ENCODE peak calls at places on chromosomes 5 and 9, in ten cellular contexts. One of them, this sample, is unnamed.

GRCh38 chr5:65815156-65815555 is 93.2 kb downstream of the NLN start:
- DNase-seq in fibroblast of lung: no peak
- DNase-seq in A673: no peak
- DNase-seq in HepG2: no peak
- DNase-seq in K562: no peak
- DNase-seq in HCT116: no peak
- DNase-seq in hepatocyte: no peak
- DNase-seq in PC-9: no peak
- DNase-seq in GM12878: no peak
- DNase-seq in endothelial cell of umbilical vein: peak
- DNase-seq in this sample: no peak

GRCh38 chr5:59543826-59544442 is 349.6 kb downstream of the PDE4D start:
- DNase-seq in fibroblast of lung: no peak
- DNase-seq in A673: no peak
- DNase-seq in HepG2: no peak
- DNase-seq in K562: no peak
- DNase-seq in HCT116: no peak
- DNase-seq in hepatocyte: no peak
- DNase-seq in PC-9: peak
- DNase-seq in GM12878: no peak
- DNase-seq in endothelial cell of umbilical vein: no peak
- DNase-seq in this sample: no peak

GRCh38 chr5:73019766-73020165 is 63.9 kb downstream of the FCHO2 start:
- DNase-seq in fibroblast of lung: no peak
- DNase-seq in A673: no peak
- DNase-seq in HepG2: no peak
- DNase-seq in K562: no peak
- DNase-seq in HCT116: no peak
- DNase-seq in hepatocyte: no peak
- DNase-seq in PC-9: no peak
- DNase-seq in GM12878: no peak
- DNase-seq in endothelial cell of umbilical vein: no peak
- DNase-seq in this sample: no peak

GRCh38 chr9:135780086-135780485 is 78.1 kb downstream of the KCNT1 start:
- DNase-seq in fibroblast of lung: no peak
- DNase-seq in A673: no peak
- DNase-seq in HepG2: no peak
- DNase-seq in K562: no peak
- DNase-seq in HCT116: no peak
- DNase-seq in hepatocyte: no peak
- DNase-seq in PC-9: no peak
- DNase-seq in GM12878: no peak
- DNase-seq in endothelial cell of umbilical vein: no peak
- DNase-seq in this sample: no peak

GRCh38 chr9:72351538-72352453 is 13.2 kb downstream of the ZFAND5 start:
- DNase-seq in fibroblast of lung: no peak
- DNase-seq in A673: no peak
- DNase-seq in HepG2: no peak
- DNase-seq in K562: no peak
- DNase-seq in HCT116: no peak
- DNase-seq in hepatocyte: no peak
- DNase-seq in PC-9: peak
- DNase-seq in GM12878: no peak
- DNase-seq in endothelial cell of umbilical vein: peak
- DNase-seq in this sample: peak

GRCh38 chr5:170865622-170866021 is 3.8 kb downstream of the RANBP17 start:
- DNase-seq in fibroblast of lung: no peak
- DNase-seq in A673: no peak
- DNase-seq in HepG2: no peak
- DNase-seq in K562: no peak
- DNase-seq in HCT116: no peak
- DNase-seq in hepatocyte: no peak
- DNase-seq in PC-9: no peak
- DNase-seq in GM12878: peak
- DNase-seq in endothelial cell of umbilical vein: no peak
- DNase-seq in this sample: no peak

GRCh38 chr9:83544002-83544698 is 5.9 kb upstream of the FRMD3 start:
- DNase-seq in fibroblast of lung: peak
- DNase-seq in A673: peak
- DNase-seq in HepG2: peak
- DNase-seq in K562: peak
- DNase-seq in HCT116: peak
- DNase-seq in hepatocyte: peak
- DNase-seq in PC-9: peak
- DNase-seq in GM12878: peak
- DNase-seq in endothelial cell of umbilical vein: peak
- DNase-seq in this sample: peak

GRCh38 chr5:100780376-100780870 is 122.7 kb downstream of the ST8SIA4 start:
- DNase-seq in fibroblast of lung: no peak
- DNase-seq in A673: no peak
- DNase-seq in HepG2: no peak
- DNase-seq in K562: no peak
- DNase-seq in HCT116: no peak
- DNase-seq in hepatocyte: no peak
- DNase-seq in PC-9: no peak
- DNase-seq in GM12878: peak
- DNase-seq in endothelial cell of umbilical vein: no peak
- DNase-seq in this sample: no peak

GRCh38 chr5:131899686-131900085 is 45.8 kb downstream of the MEIKIN start:
- DNase-seq in fibroblast of lung: peak
- DNase-seq in A673: no peak
- DNase-seq in HepG2: no peak
- DNase-seq in K562: no peak
- DNase-seq in HCT116: no peak
- DNase-seq in hepatocyte: no peak
- DNase-seq in PC-9: no peak
- DNase-seq in GM12878: no peak
- DNase-seq in endothelial cell of umbilical vein: no peak
- DNase-seq in this sample: no peak

GRCh38 chr5:119049824-119050449 is 20.9 kb upstream of the DMXL1 start:
- DNase-seq in fibroblast of lung: peak
- DNase-seq in A673: no peak
- DNase-seq in HepG2: no peak
- DNase-seq in K562: no peak
- DNase-seq in HCT116: no peak
- DNase-seq in hepatocyte: no peak
- DNase-seq in PC-9: no peak
- DNase-seq in GM12878: no peak
- DNase-seq in endothelial cell of umbilical vein: no peak
- DNase-seq in this sample: peak

GRCh38 chr5:167582263-167582662 is 709.2 kb upstream of the WWC1 start:
- DNase-seq in fibroblast of lung: peak
- DNase-seq in A673: peak
- DNase-seq in HepG2: no peak
- DNase-seq in K562: no peak
- DNase-seq in HCT116: no peak
- DNase-seq in hepatocyte: no peak
- DNase-seq in PC-9: no peak
- DNase-seq in GM12878: no peak
- DNase-seq in endothelial cell of umbilical vein: no peak
- DNase-seq in this sample: no peak
- TF ChIP-seq CTCF in fibroblast of lung: no peak
- TF ChIP-seq CTCF in A673: peak
- TF ChIP-seq CTCF in HepG2: no peak
- TF ChIP-seq CTCF in K562: no peak
- TF ChIP-seq CTCF in HCT116: no peak
- TF ChIP-seq CTCF in hepatocyte: peak
- TF ChIP-seq CTCF in PC-9: peak
- TF ChIP-seq CTCF in GM12878: no peak
- TF ChIP-seq CTCF in endothelial cell of umbilical vein: no peak
- TF ChIP-seq CTCF in this sample: peak

GRCh38 chr9:38424918-38425317 is 664 bp upstream of the IGFBPL1 start:
- DNase-seq in fibroblast of lung: no peak
- DNase-seq in A673: no peak
- DNase-seq in HepG2: no peak
- DNase-seq in K562: no peak
- DNase-seq in HCT116: no peak
- DNase-seq in hepatocyte: no peak
- DNase-seq in PC-9: no peak
- DNase-seq in GM12878: no peak
- DNase-seq in endothelial cell of umbilical vein: no peak
- DNase-seq in this sample: no peak
- TF ChIP-seq EZH2 in fibroblast of lung: peak
- TF ChIP-seq EZH2 in A673: no peak
- TF ChIP-seq EZH2 in HepG2: no peak
- TF ChIP-seq EZH2 in K562: no peak
- TF ChIP-seq EZH2 in HCT116: no peak
- TF ChIP-seq EZH2 in hepatocyte: no peak
- TF ChIP-seq EZH2 in PC-9: no peak
- TF ChIP-seq EZH2 in GM12878: no peak
- TF ChIP-seq EZH2 in endothelial cell of umbilical vein: no peak
- TF ChIP-seq EZH2 in this sample: no peak

GRCh38 chr5:20555034-20555433 is 567.0 kb upstream of the CDH18 start:
- DNase-seq in fibroblast of lung: no peak
- DNase-seq in A673: no peak
- DNase-seq in HepG2: peak
- DNase-seq in K562: no peak
- DNase-seq in HCT116: no peak
- DNase-seq in hepatocyte: no peak
- DNase-seq in PC-9: no peak
- DNase-seq in GM12878: no peak
- DNase-seq in endothelial cell of umbilical vein: no peak
- DNase-seq in this sample: no peak
- TF ChIP-seq CTCF in fibroblast of lung: no peak
- TF ChIP-seq CTCF in A673: peak
- TF ChIP-seq CTCF in HepG2: peak
- TF ChIP-seq CTCF in K562: no peak
- TF ChIP-seq CTCF in HCT116: no peak
- TF ChIP-seq CTCF in hepatocyte: no peak
- TF ChIP-seq CTCF in PC-9: no peak
- TF ChIP-seq CTCF in GM12878: no peak
- TF ChIP-seq CTCF in endothelial cell of umbilical vein: no peak
- TF ChIP-seq CTCF in this sample: no peak

DNA sequence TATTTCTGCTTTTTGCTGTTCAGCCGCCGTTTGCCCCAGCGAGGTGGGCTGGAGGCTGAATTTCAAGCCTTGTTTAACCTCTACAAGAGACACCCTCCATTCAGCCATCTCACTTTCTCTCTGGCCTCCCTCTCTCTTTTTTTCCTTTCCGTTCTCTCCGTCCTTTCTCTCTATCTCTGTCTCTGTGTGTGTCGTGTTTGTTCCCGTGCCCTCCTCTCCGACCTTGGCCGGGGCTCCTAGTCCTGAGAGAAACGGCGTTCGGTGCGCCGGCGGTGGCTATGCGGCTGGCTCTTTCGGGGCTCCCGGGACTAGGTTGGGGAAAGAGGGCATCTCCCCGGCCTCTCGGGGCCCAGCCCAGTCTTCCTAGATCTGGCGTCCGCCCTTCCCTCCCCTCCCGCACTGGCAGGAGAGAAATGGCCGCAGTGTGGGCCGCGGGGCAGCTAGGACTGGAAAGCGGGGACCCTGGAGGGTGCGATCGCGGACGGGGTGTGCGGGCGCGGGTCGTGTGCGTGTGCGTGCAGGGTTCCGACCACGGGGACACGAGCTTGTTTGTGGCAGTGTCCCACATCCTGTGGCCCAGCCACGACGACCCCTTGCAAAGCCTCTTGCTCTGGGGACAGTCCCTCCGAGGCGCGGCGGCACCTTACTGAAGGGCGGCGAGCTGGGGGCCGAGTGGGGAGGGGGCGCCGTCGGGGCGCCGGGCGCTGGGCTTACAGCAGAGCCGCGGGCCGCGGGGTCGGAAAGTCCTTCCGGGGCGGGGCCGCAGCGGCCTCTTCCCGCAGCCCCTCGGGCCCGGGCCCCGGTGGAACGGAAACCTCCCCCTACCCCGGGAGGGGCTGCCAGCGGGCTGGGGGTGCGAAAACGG is 5.7 kb downstream of the LHX2 start:
- DNase-seq in fibroblast of lung: no peak
- DNase-seq in A673: no peak
- DNase-seq in HepG2: no peak
- DNase-seq in K562: no peak
- DNase-seq in HCT116: no peak
- DNase-seq in hepatocyte: no peak
- DNase-seq in PC-9: no peak
- DNase-seq in GM12878: no peak
- DNase-seq in endothelial cell of umbilical vein: no peak
- DNase-seq in this sample: no peak
- TF ChIP-seq EZH2 in fibroblast of lung: peak
- TF ChIP-seq EZH2 in A673: peak
- TF ChIP-seq EZH2 in HepG2: peak
- TF ChIP-seq EZH2 in K562: no peak
- TF ChIP-seq EZH2 in HCT116: no peak
- TF ChIP-seq EZH2 in hepatocyte: peak
- TF ChIP-seq EZH2 in PC-9: no peak
- TF ChIP-seq EZH2 in GM12878: no peak
- TF ChIP-seq EZH2 in endothelial cell of umbilical vein: peak
- TF ChIP-seq EZH2 in this sample: peak

DNA sequence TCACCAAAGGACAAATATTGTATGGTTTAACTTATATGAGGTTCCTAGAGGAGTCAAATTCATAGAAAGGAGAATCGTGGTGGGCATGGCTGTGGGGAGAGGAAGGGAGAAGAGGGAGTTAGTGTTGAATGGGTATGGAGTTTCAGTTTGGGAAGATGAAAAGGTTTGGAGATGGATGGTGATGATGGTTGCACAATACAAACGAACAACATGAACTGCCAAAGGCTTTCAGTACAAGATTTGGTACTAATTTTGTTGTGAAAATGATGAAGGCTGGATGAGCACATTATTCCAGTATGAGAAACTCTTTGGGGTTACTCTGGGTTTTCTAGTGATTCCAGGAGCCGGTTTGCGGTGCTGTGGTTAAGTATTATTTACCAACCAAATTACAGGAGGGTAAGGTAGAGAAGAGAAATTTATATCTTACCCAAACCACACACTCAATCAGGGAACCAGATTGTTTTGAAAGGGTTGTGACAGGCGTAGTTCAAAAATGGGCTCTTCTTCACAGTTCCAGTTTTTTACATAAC is 112.0 kb upstream of the TBC1D2 start:
- DNase-seq in fibroblast of lung: no peak
- DNase-seq in A673: no peak
- DNase-seq in HepG2: no peak
- DNase-seq in K562: no peak
- DNase-seq in HCT116: no peak
- DNase-seq in hepatocyte: no peak
- DNase-seq in PC-9: no peak
- DNase-seq in GM12878: no peak
- DNase-seq in endothelial cell of umbilical vein: no peak
- DNase-seq in this sample: peak
- TF ChIP-seq CTCF in fibroblast of lung: no peak
- TF ChIP-seq CTCF in A673: no peak
- TF ChIP-seq CTCF in HepG2: no peak
- TF ChIP-seq CTCF in K562: no peak
- TF ChIP-seq CTCF in HCT116: no peak
- TF ChIP-seq CTCF in hepatocyte: no peak
- TF ChIP-seq CTCF in PC-9: no peak
- TF ChIP-seq CTCF in GM12878: no peak
- TF ChIP-seq CTCF in endothelial cell of umbilical vein: no peak
- TF ChIP-seq CTCF in this sample: no peak

GRCh38 chr5:126400621-126401251 is 22.5 kb upstream of the GRAMD2B start:
- DNase-seq in fibroblast of lung: no peak
- DNase-seq in A673: no peak
- DNase-seq in HepG2: no peak
- DNase-seq in K562: no peak
- DNase-seq in HCT116: no peak
- DNase-seq in hepatocyte: no peak
- DNase-seq in PC-9: no peak
- DNase-seq in GM12878: no peak
- DNase-seq in endothelial cell of umbilical vein: no peak
- DNase-seq in this sample: no peak
- TF ChIP-seq EZH2 in fibroblast of lung: no peak
- TF ChIP-seq EZH2 in A673: no peak
- TF ChIP-seq EZH2 in HepG2: no peak
- TF ChIP-seq EZH2 in K562: no peak
- TF ChIP-seq EZH2 in HCT116: no peak
- TF ChIP-seq EZH2 in hepatocyte: no peak
- TF ChIP-seq EZH2 in PC-9: no peak
- TF ChIP-seq EZH2 in GM12878: no peak
- TF ChIP-seq EZH2 in endothelial cell of umbilical vein: no peak
- TF ChIP-seq EZH2 in this sample: no peak

This sample was measured in astrocyte.